ENCODE peak calls at places on chromosomes 4 and X, in eight cellular contexts. One of them, this sample, is unnamed.

GRCh38 chr4:107122736-107123135 is 86.6 kb upstream of the DKK2 start:
- DNase-seq in lower leg skin: no peak
- DNase-seq in stomach: no peak
- DNase-seq in suprapubic skin: no peak
- DNase-seq in breast epithelium: no peak
- DNase-seq in adrenal gland: no peak
- DNase-seq in K562: no peak
- DNase-seq in ovary: no peak
- DNase-seq in this sample: no peak

GRCh38 chrX:22122510-22122909 is 90.4 kb downstream of the PHEX start:
- DNase-seq in stomach: no peak
- DNase-seq in suprapubic skin: peak; percentile 65
- DNase-seq in adrenal gland: no peak
- DNase-seq in ovary: no peak
- DNase-seq in breast epithelium: no peak
- DNase-seq in K562: no peak
- DNase-seq in lower leg skin: peak; percentile 81
- DNase-seq in this sample: no peak

GRCh38 chr4:86926428-86927086 is 8.3 kb upstream of the AFF1 start:
- DNase-seq in lower leg skin: peak; percentile 36
- DNase-seq in breast epithelium: no peak
- DNase-seq in K562: no peak
- DNase-seq in ovary: no peak
- DNase-seq in suprapubic skin: no peak
- DNase-seq in adrenal gland: no peak
- DNase-seq in stomach: no peak
- DNase-seq in this sample: no peak

GRCh38 chrX:100410083-100410590 is at the start of gene PCDH19:
- DNase-seq in adrenal gland: peak; percentile 47
- DNase-seq in breast epithelium: no peak
- DNase-seq in suprapubic skin: peak; percentile 59
- DNase-seq in ovary: peak; percentile 73
- DNase-seq in lower leg skin: no peak
- DNase-seq in stomach: peak; percentile 54
- DNase-seq in K562: no peak
- DNase-seq in this sample: peak; percentile 2

GRCh38 chrX:131826572-131826971 is 196.5 kb upstream of the STK26 start:
- DNase-seq in breast epithelium: no peak
- DNase-seq in K562: no peak
- DNase-seq in stomach: no peak
- DNase-seq in adrenal gland: no peak
- DNase-seq in ovary: no peak
- DNase-seq in lower leg skin: no peak
- DNase-seq in suprapubic skin: no peak
- DNase-seq in this sample: no peak

GRCh38 chr4:47852121-47852520 is 14.3 kb upstream of the CORIN start:
- DNase-seq in breast epithelium: no peak
- DNase-seq in K562: no peak
- DNase-seq in stomach: no peak
- DNase-seq in adrenal gland: no peak
- DNase-seq in ovary: no peak
- DNase-seq in lower leg skin: no peak
- DNase-seq in suprapubic skin: no peak
- DNase-seq in this sample: no peak

GRCh38 chr4:2412885-2413716 is 5.3 kb downstream of the ZFYVE28 start:
- DNase-seq in K562: peak; percentile 78
- DNase-seq in adrenal gland: peak; percentile 94
- DNase-seq in suprapubic skin: peak; percentile 86
- DNase-seq in stomach: peak; percentile 90
- DNase-seq in lower leg skin: peak; percentile 96
- DNase-seq in breast epithelium: peak; percentile 71
- DNase-seq in ovary: peak; percentile 73
- DNase-seq in this sample: peak; percentile 77

GRCh38 chr4:152643153-152644035 is 36.4 kb downstream of the TMEM154 start:
- DNase-seq in adrenal gland: no peak
- DNase-seq in breast epithelium: no peak
- DNase-seq in suprapubic skin: no peak
- DNase-seq in K562: no peak
- DNase-seq in lower leg skin: no peak
- DNase-seq in stomach: no peak
- DNase-seq in ovary: no peak
- DNase-seq in this sample: no peak

GRCh38 chr4:46999584-46999983 is 6.2 kb upstream of the GABRA4 start:
- DNase-seq in K562: no peak
- DNase-seq in ovary: no peak
- DNase-seq in stomach: no peak
- DNase-seq in breast epithelium: no peak
- DNase-seq in suprapubic skin: no peak
- DNase-seq in lower leg skin: no peak
- DNase-seq in adrenal gland: no peak
- DNase-seq in this sample: no peak

GRCh38 chrX:129984196-129984962 is 1.9 kb downstream of the BCORL1 start:
- DNase-seq in suprapubic skin: peak; percentile 74
- DNase-seq in K562: peak; percentile 70
- DNase-seq in adrenal gland: peak; percentile 34
- DNase-seq in breast epithelium: no peak
- DNase-seq in lower leg skin: peak; percentile 87
- DNase-seq in ovary: peak; percentile 60
- DNase-seq in stomach: no peak
- DNase-seq in this sample: peak; percentile 55

GRCh38 chr4:150867148-150867547 is 147.9 kb downstream of the LRBA start:
- DNase-seq in suprapubic skin: no peak
- DNase-seq in ovary: no peak
- DNase-seq in adrenal gland: peak; percentile 50
- DNase-seq in breast epithelium: no peak
- DNase-seq in K562: peak; percentile 71
- DNase-seq in lower leg skin: no peak
- DNase-seq in stomach: no peak
- DNase-seq in this sample: peak; percentile 91

GRCh38 chrX:109934434-109934833 is 68.5 kb upstream of the TMEM164 start:
- DNase-seq in ovary: no peak
- DNase-seq in lower leg skin: no peak
- DNase-seq in stomach: no peak
- DNase-seq in breast epithelium: no peak
- DNase-seq in adrenal gland: no peak
- DNase-seq in suprapubic skin: no peak
- DNase-seq in K562: no peak
- DNase-seq in this sample: no peak

GRCh38 chrX:135974279-135974856 is 580 bp upstream of the MMGT1 start:
- DNase-seq in suprapubic skin: peak; percentile 85
- DNase-seq in K562: no peak
- DNase-seq in stomach: peak; percentile 75
- DNase-seq in ovary: peak; percentile 82
- DNase-seq in breast epithelium: peak; percentile 69
- DNase-seq in lower leg skin: peak; percentile 92
- DNase-seq in adrenal gland: peak; percentile 75
- DNase-seq in this sample: peak; percentile 72

GRCh38 chr4:17981063-17981462 is 40.5 kb downstream of the LCORL start:
- DNase-seq in breast epithelium: no peak
- DNase-seq in ovary: no peak
- DNase-seq in suprapubic skin: no peak
- DNase-seq in adrenal gland: no peak
- DNase-seq in lower leg skin: no peak
- DNase-seq in K562: no peak
- DNase-seq in stomach: no peak
- DNase-seq in this sample: no peak

GRCh38 chr4:172042714-172043114 is 229.5 kb downstream of the GALNTL6 start:
- DNase-seq in adrenal gland: peak; percentile 48
- DNase-seq in K562: peak; percentile 4
- DNase-seq in breast epithelium: no peak
- DNase-seq in lower leg skin: no peak
- DNase-seq in suprapubic skin: no peak
- DNase-seq in ovary: no peak
- DNase-seq in stomach: no peak
- DNase-seq in this sample: peak; percentile 0

GRCh38 chr4:3462790-3463415 is at the start of gene DOK7:
- DNase-seq in breast epithelium: no peak
- DNase-seq in suprapubic skin: no peak
- DNase-seq in adrenal gland: peak; percentile 77
- DNase-seq in lower leg skin: no peak
- DNase-seq in K562: no peak
- DNase-seq in ovary: no peak
- DNase-seq in stomach: peak; percentile 69
- DNase-seq in this sample: no peak

GRCh38 chr4:53744446-53745160 is 153.3 kb upstream of the LNX1 start:
- DNase-seq in suprapubic skin: no peak
- DNase-seq in lower leg skin: no peak
- DNase-seq in ovary: no peak
- DNase-seq in stomach: no peak
- DNase-seq in K562: no peak
- DNase-seq in breast epithelium: no peak
- DNase-seq in adrenal gland: no peak
- DNase-seq in this sample: no peak

GRCh38 chr4:160592258-160592657 is 1489.4 kb downstream of the RAPGEF2 start:
- DNase-seq in ovary: no peak
- DNase-seq in suprapubic skin: no peak
- DNase-seq in stomach: no peak
- DNase-seq in breast epithelium: no peak
- DNase-seq in adrenal gland: no peak
- DNase-seq in K562: no peak
- DNase-seq in lower leg skin: no peak
- DNase-seq in this sample: no peak

GRCh38 chrX:50697691-50698090 is 116.3 kb downstream of the SHROOM4 start:
- DNase-seq in suprapubic skin: no peak
- DNase-seq in lower leg skin: no peak
- DNase-seq in K562: no peak
- DNase-seq in stomach: no peak
- DNase-seq in adrenal gland: peak; percentile 8
- DNase-seq in breast epithelium: no peak
- DNase-seq in ovary: no peak
- DNase-seq in this sample: no peak

GRCh38 chr4:54632537-54632936 is 25.2 kb upstream of the KIT start:
- DNase-seq in suprapubic skin: no peak
- DNase-seq in lower leg skin: no peak
- DNase-seq in breast epithelium: no peak
- DNase-seq in K562: no peak
- DNase-seq in ovary: no peak
- DNase-seq in stomach: no peak
- DNase-seq in adrenal gland: no peak
- DNase-seq in this sample: no peak

GRCh38 chr4:78562687-78563086 is 11.1 kb downstream of the ANXA3 start:
- DNase-seq in adrenal gland: no peak
- DNase-seq in K562: no peak
- DNase-seq in stomach: no peak
- DNase-seq in suprapubic skin: no peak
- DNase-seq in breast epithelium: no peak
- DNase-seq in lower leg skin: no peak
- DNase-seq in ovary: no peak
- DNase-seq in this sample: no peak

GRCh38 chrX:13013353-13014110 is 30.9 kb downstream of the FAM9C start:
- DNase-seq in ovary: no peak
- DNase-seq in adrenal gland: peak; percentile 60
- DNase-seq in K562: peak; percentile 14
- DNase-seq in suprapubic skin: no peak
- DNase-seq in lower leg skin: no peak
- DNase-seq in breast epithelium: no peak
- DNase-seq in stomach: no peak
- DNase-seq in this sample: no peak

GRCh38 chr4:154478128-154478527 is 13.5 kb downstream of the DCHS2 start:
- DNase-seq in breast epithelium: no peak
- DNase-seq in K562: no peak
- DNase-seq in suprapubic skin: no peak
- DNase-seq in adrenal gland: no peak
- DNase-seq in ovary: no peak
- DNase-seq in stomach: no peak
- DNase-seq in lower leg skin: no peak
- DNase-seq in this sample: no peak

GRCh38 chr4:26185436-26185835 is 135.4 kb upstream of the RBPJ start:
- DNase-seq in suprapubic skin: no peak
- DNase-seq in stomach: no peak
- DNase-seq in ovary: no peak
- DNase-seq in adrenal gland: no peak
- DNase-seq in K562: no peak
- DNase-seq in breast epithelium: no peak
- DNase-seq in lower leg skin: no peak
- DNase-seq in this sample: no peak

GRCh38 chr4:55865228-55865806 is 11.9 kb downstream of the EXOC1 start:
- DNase-seq in K562: no peak
- DNase-seq in lower leg skin: no peak
- DNase-seq in ovary: no peak
- DNase-seq in adrenal gland: no peak
- DNase-seq in stomach: no peak
- DNase-seq in suprapubic skin: no peak
- DNase-seq in breast epithelium: no peak
- DNase-seq in this sample: no peak

GRCh38 chrX:9821581-9821980 is 35.4 kb downstream of the SHROOM2 start:
- DNase-seq in stomach: no peak
- DNase-seq in lower leg skin: no peak
- DNase-seq in ovary: no peak
- DNase-seq in adrenal gland: no peak
- DNase-seq in K562: no peak
- DNase-seq in breast epithelium: no peak
- DNase-seq in suprapubic skin: no peak
- DNase-seq in this sample: no peak
- TF ChIP-seq POLR2A in stomach: no peak
- TF ChIP-seq POLR2A in lower leg skin: no peak
- TF ChIP-seq POLR2A in ovary: no peak
- TF ChIP-seq POLR2A in adrenal gland: no peak
- TF ChIP-seq POLR2A in K562: no peak
- TF ChIP-seq POLR2A in breast epithelium: no peak
- TF ChIP-seq POLR2A in suprapubic skin: no peak
- TF ChIP-seq POLR2A in this sample: no peak

GRCh38 chrX:43836435-43837184 is 45.6 kb downstream of the MAOB start:
- DNase-seq in suprapubic skin: no peak
- DNase-seq in breast epithelium: no peak
- DNase-seq in stomach: no peak
- DNase-seq in adrenal gland: no peak
- DNase-seq in ovary: no peak
- DNase-seq in K562: peak; percentile 7
- DNase-seq in lower leg skin: no peak
- DNase-seq in this sample: peak; percentile 0
- TF ChIP-seq POLR2A in suprapubic skin: no peak
- TF ChIP-seq POLR2A in breast epithelium: no peak
- TF ChIP-seq POLR2A in stomach: no peak
- TF ChIP-seq POLR2A in adrenal gland: no peak
- TF ChIP-seq POLR2A in ovary: no peak
- TF ChIP-seq POLR2A in K562: no peak
- TF ChIP-seq POLR2A in lower leg skin: no peak
- TF ChIP-seq POLR2A in this sample: no peak

GRCh38 chr4:74640111-74640903 is 154.0 kb downstream of the BTC start:
- DNase-seq in ovary: no peak
- DNase-seq in breast epithelium: no peak
- DNase-seq in adrenal gland: peak; percentile 8
- DNase-seq in lower leg skin: no peak
- DNase-seq in stomach: no peak
- DNase-seq in K562: no peak
- DNase-seq in suprapubic skin: no peak
- DNase-seq in this sample: no peak
- TF ChIP-seq POLR2A in ovary: no peak
- TF ChIP-seq POLR2A in breast epithelium: no peak
- TF ChIP-seq POLR2A in adrenal gland: no peak
- TF ChIP-seq POLR2A in lower leg skin: no peak
- TF ChIP-seq POLR2A in stomach: no peak
- TF ChIP-seq POLR2A in K562: no peak
- TF ChIP-seq POLR2A in suprapubic skin: no peak
- TF ChIP-seq POLR2A in this sample: no peak

DNA sequence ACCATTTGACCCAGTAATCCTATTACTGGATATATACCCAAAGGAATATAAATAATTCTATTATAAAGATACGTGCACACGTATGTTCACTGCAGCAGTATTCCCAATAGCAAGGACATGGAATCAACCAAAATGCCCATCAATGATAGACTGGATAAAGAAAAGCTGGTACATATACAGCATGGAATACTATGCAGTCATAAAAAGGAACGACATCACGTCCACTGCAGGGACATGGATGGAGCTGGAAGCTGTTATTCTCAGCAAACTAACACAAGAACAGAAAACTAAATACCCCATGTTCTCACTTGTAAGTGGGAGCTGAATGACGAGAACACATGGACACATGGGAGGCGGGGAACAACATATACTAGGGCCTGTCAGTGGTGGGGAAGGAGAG is 69.7 kb downstream of the PHF8 start:
- DNase-seq in lower leg skin: no peak
- DNase-seq in K562: no peak
- DNase-seq in stomach: no peak
- DNase-seq in ovary: no peak
- DNase-seq in breast epithelium: no peak
- DNase-seq in suprapubic skin: no peak
- DNase-seq in adrenal gland: no peak
- DNase-seq in this sample: no peak
- TF ChIP-seq POLR2A in lower leg skin: no peak
- TF ChIP-seq POLR2A in K562: no peak
- TF ChIP-seq POLR2A in stomach: no peak
- TF ChIP-seq POLR2A in ovary: no peak
- TF ChIP-seq POLR2A in breast epithelium: no peak
- TF ChIP-seq POLR2A in suprapubic skin: no peak
- TF ChIP-seq POLR2A in adrenal gland: no peak
- TF ChIP-seq POLR2A in this sample: no peak